ENCODE peak calls at places on chromosomes 13 and 19, in five cellular contexts. One of them, this sample, is unnamed.

GRCh38 chr13:74250738-74251190 is 116.6 kb upstream of the KLF12 start:
- DNase-seq in GM23248: peak
- DNase-seq in fibroblast of pulmonary artery: peak
- DNase-seq in SW480: no peak
- DNase-seq in activated naive CD8-positive, alpha-beta T cell treated with anti-CD3 and anti-CD28 coated beads, Interleukin-2, amount 50 U/mL, for 24 hours: no peak
- DNase-seq in this sample: no peak

GRCh38 chr19:53177986-53178385 is 15.2 kb downstream of the ZNF665 start:
- DNase-seq in GM23248: no peak
- DNase-seq in fibroblast of pulmonary artery: no peak
- DNase-seq in SW480: no peak
- DNase-seq in activated naive CD8-positive, alpha-beta T cell treated with anti-CD3 and anti-CD28 coated beads, Interleukin-2, amount 50 U/mL, for 24 hours: no peak
- DNase-seq in this sample: no peak

GRCh38 chr19:19711306-19711933 is 21.5 kb downstream of the ZNF14 start:
- DNase-seq in GM23248: no peak
- DNase-seq in fibroblast of pulmonary artery: no peak
- DNase-seq in SW480: no peak
- DNase-seq in activated naive CD8-positive, alpha-beta T cell treated with anti-CD3 and anti-CD28 coated beads, Interleukin-2, amount 50 U/mL, for 24 hours: no peak
- DNase-seq in this sample: no peak

GRCh38 chr13:96491103-96491502 is 401.2 kb downstream of the HS6ST3 start:
- DNase-seq in GM23248: no peak
- DNase-seq in fibroblast of pulmonary artery: no peak
- DNase-seq in SW480: no peak
- DNase-seq in activated naive CD8-positive, alpha-beta T cell treated with anti-CD3 and anti-CD28 coated beads, Interleukin-2, amount 50 U/mL, for 24 hours: no peak
- DNase-seq in this sample: no peak

GRCh38 chr13:88800505-88800904 is 1129.3 kb downstream of the SLITRK5 start:
- DNase-seq in GM23248: no peak
- DNase-seq in fibroblast of pulmonary artery: no peak
- DNase-seq in SW480: no peak
- DNase-seq in activated naive CD8-positive, alpha-beta T cell treated with anti-CD3 and anti-CD28 coated beads, Interleukin-2, amount 50 U/mL, for 24 hours: no peak
- DNase-seq in this sample: no peak

GRCh38 chr13:59715591-59715990 is 448.1 kb downstream of the DIAPH3 start:
- DNase-seq in GM23248: no peak
- DNase-seq in fibroblast of pulmonary artery: peak
- DNase-seq in SW480: no peak
- DNase-seq in activated naive CD8-positive, alpha-beta T cell treated with anti-CD3 and anti-CD28 coated beads, Interleukin-2, amount 50 U/mL, for 24 hours: no peak
- DNase-seq in this sample: no peak

GRCh38 chr13:114044486-114044885 is 70.6 kb upstream of the C13orf46 start:
- DNase-seq in GM23248: peak
- DNase-seq in fibroblast of pulmonary artery: peak
- DNase-seq in SW480: no peak
- DNase-seq in activated naive CD8-positive, alpha-beta T cell treated with anti-CD3 and anti-CD28 coated beads, Interleukin-2, amount 50 U/mL, for 24 hours: no peak
- DNase-seq in this sample: no peak

GRCh38 chr13:48159436-48160225 is 64.7 kb upstream of the MED4 start:
- DNase-seq in GM23248: peak
- DNase-seq in fibroblast of pulmonary artery: no peak
- DNase-seq in SW480: no peak
- DNase-seq in activated naive CD8-positive, alpha-beta T cell treated with anti-CD3 and anti-CD28 coated beads, Interleukin-2, amount 50 U/mL, for 24 hours: peak
- DNase-seq in this sample: peak

GRCh38 chr19:9075064-9075964 is 11.5 kb upstream of the OR1M1 start:
- DNase-seq in GM23248: peak
- DNase-seq in fibroblast of pulmonary artery: peak
- DNase-seq in SW480: peak
- DNase-seq in activated naive CD8-positive, alpha-beta T cell treated with anti-CD3 and anti-CD28 coated beads, Interleukin-2, amount 50 U/mL, for 24 hours: peak
- DNase-seq in this sample: no peak

GRCh38 chr19:3664879-3665642 is 35.2 kb downstream of the PIP5K1C start:
- DNase-seq in GM23248: no peak
- DNase-seq in fibroblast of pulmonary artery: no peak
- DNase-seq in SW480: no peak
- DNase-seq in activated naive CD8-positive, alpha-beta T cell treated with anti-CD3 and anti-CD28 coated beads, Interleukin-2, amount 50 U/mL, for 24 hours: no peak
- DNase-seq in this sample: no peak